ENCODE peak calls at places on chromosomes 5 and 9, in seven cellular contexts. X is colonic mucosa, O is cardiac fibroblast, J is fibroblast of the aortic adventitia, G is cardiac muscle cell, H is GM12865, N is lower lobe of right lung. V is an unnamed sample.

GRCh38 chr9:113807173-113808061 is 68.7 kb upstream of the ZNF618 start:
- DNase-seq in N (no peak), H (peak), O (peak), X (peak), J (peak), G (peak), V (peak)

GRCh38 chr9:103681435-103681834 is 412.7 kb upstream of the SMC2 start:
- DNase-seq in G (no peak), X (no peak), J (no peak), O (no peak), N (no peak), H (no peak), V (no peak)

GRCh38 chr5:6545036-6545693 is 87.7 kb downstream of the NSUN2 start:
- DNase-seq in N (no peak), J (no peak), O (no peak), G (no peak), X (peak), H (no peak), V (no peak)

GRCh38 chr9:129384887-129385614 is 207.0 kb upstream of the IER5L start:
- DNase-seq in N (no peak), O (no peak), J (no peak), X (no peak), G (no peak), H (no peak), V (no peak)

GRCh38 chr9:34869390-34869789 is 88.7 kb upstream of the PHF24 start:
- DNase-seq in O (peak), X (no peak), G (peak), J (peak), H (peak), N (no peak), V (peak)

GRCh38 chr5:148984333-148984732 is 78.5 kb downstream of the SH3TC2 start:
- DNase-seq in G (no peak), H (no peak), O (peak), N (no peak), X (no peak), J (peak), V (no peak)

GRCh38 chr5:133410335-133410828 is 202.0 kb downstream of the FSTL4 start:
- DNase-seq in J (no peak), N (no peak), G (no peak), X (no peak), O (no peak), H (no peak), V (no peak)

GRCh38 chr5:81401266-81401665 is 7.3 kb upstream of the ACOT12 start:
- DNase-seq in N (no peak), H (no peak), X (no peak), O (no peak), G (no peak), J (no peak), V (no peak)

GRCh38 chr5:177610131-177610769 is 10.3 kb downstream of the B4GALT7 start:
- DNase-seq in H (no peak), J (no peak), G (no peak), N (no peak), O (no peak), X (no peak), V (no peak)

GRCh38 chr5:179266291-179267070 is 78.8 kb downstream of the ADAMTS2 start:
- DNase-seq in J (no peak), X (no peak), O (no peak), N (peak), G (peak), H (no peak), V (no peak)

GRCh38 chr5:177065480-177065879 is 21.2 kb upstream of the FGFR4 start:
- DNase-seq in X (no peak), J (no peak), N (no peak), H (no peak), G (no peak), O (no peak), V (no peak)

GRCh38 chr9:135251331-135251761 is 163.9 kb downstream of the OLFM1 start:
- DNase-seq in N (peak), H (no peak), G (no peak), X (no peak), J (no peak), O (no peak), V (no peak)

DNA sequence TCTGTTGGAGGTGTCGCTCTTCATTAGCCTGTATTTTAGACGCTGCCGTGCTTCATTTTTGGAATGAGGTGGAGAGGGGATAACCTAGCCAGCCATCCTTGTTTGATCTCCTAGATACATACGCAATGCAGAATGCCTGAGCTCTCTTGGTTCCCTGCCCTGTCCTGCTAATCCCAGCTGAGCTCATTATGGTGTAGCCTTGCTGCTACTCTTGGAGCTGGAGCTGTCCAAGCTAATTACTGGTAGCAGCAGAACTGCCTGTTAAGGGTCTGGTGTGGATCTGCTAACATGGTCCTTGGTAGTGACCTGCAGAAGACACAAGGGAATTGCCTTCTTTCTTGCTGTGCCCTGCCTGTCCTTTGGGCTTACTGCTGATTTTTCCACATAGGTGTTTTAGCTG is 207.9 kb downstream of the CNTLN start:
- DNase-seq in O (no peak), G (no peak), X (no peak), H (no peak), N (no peak), J (no peak), V (no peak)
- H3K4me3 ChIP-seq in O (no peak), G (no peak), X (no peak), H (no peak), N (no peak), J (no peak), V (no peak)

GRCh38 chr9:72871685-72872084 is 81.2 kb downstream of the ALDH1A1 start:
- DNase-seq in H (peak), J (peak), G (peak), O (peak), X (no peak), N (no peak), V (peak)
- TF ChIP-seq CTCF in H (peak), J (peak), G (peak), O (peak), X (peak), N (peak), V (peak)

DNA sequence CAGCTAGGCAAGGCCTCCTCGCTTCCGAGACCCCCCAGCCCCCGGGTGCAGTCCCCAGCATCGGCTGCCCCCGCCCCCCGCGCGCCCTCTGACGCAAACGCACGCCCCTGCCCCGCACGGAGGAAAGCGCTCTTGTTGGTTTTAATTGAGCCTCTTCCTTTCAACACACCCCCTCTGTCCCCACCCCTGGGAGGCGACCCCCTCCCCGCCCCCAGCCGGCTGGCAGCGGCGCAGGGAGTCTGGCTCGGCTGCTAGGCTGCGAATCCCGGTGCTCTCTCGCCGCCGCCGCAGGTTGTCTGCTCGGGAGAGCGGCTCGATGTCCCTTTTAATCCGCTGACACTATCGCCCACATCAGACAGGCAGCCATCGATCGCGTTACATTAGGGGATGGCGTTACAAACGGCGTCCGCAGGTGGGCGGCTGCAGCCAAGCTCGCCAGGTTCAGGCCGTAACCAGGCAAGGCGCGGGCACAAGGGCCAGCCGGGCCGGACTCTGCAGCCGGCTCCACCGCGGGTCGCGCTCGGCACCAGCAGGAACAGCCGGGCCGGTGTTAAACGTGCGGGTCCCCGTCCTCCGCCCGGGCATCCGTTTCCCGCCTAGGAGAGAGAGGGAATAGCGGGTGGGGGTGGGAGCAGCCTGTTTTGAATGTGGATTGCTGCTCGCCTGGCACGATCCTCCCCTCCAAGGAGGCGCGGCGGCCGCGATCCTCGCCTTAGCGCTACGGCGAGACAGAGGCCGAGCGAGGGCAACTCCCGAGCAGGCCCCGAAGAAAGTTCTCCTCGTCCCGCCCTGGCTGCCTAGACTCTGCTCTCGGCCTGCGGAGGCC is 1.2 kb downstream of the NR2F1-AS1 start:
- DNase-seq in X (no peak), H (no peak), N (peak), J (peak), O (peak), G (peak), V (peak)
- H3K4me3 ChIP-seq in X (peak), H (peak), N (peak), J (peak), O (peak), G (peak), V (peak)

GRCh38 chr9:91889161-91889560 is 60.9 kb downstream of the ROR2 start:
- DNase-seq in H (no peak), G (no peak), J (no peak), X (no peak), N (no peak), O (no peak), V (no peak)
- TF ChIP-seq CTCF in H (peak), G (no peak), J (no peak), X (no peak), N (no peak), O (no peak), V (no peak)

GRCh38 chr5:31193591-31194457 is at the start of gene CDH6:
- DNase-seq in H (no peak), J (peak), N (peak), O (peak), X (no peak), G (peak), V (peak)
- H3K4me3 ChIP-seq in H (no peak), J (peak), N (peak), O (peak), X (peak), G (peak), V (peak)

DNA sequence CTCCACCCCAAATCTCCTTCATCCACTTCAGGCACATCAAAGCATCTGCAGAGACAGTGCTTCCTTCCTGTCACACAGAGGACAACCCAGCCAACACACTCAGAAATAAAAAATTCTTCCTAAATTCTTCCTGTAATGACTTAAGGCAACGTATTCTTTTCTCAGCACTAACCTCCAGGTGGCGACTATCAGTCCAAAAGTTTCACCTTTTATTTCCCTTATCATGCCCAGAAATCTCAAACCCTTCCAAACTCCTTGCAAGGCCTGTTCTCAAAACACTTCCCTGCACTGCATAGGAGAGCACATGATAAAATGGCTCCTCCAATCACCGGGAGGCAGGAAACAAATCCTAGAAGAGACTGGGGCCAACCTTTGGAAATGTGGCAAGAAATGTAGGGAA is 35.1 kb downstream of the SLIT3 start:
- DNase-seq in J (no peak), N (no peak), X (no peak), H (no peak), G (no peak), O (peak), V (peak)
- TF ChIP-seq CTCF in J (peak), N (no peak), X (no peak), H (peak), G (no peak), O (no peak), V (peak)

V was measured in astrocyte of the spinal cord.